ENCODE peak calls at places on chromosomes 12 and 14, in four cellular contexts. M is putamen, Q is NCI-H1105 treated with DMSO at 0.1 percent for 48 hours, P is AML-193. E is an unnamed sample.

GRCh38 chr12:94735985-94736384 is 85.6 kb upstream of the TMCC3 start:
- DNase-seq in P (no peak), M (no peak), Q (no peak), E (no peak)

GRCh38 chr12:93387780-93388179 is 10.1 kb downstream of the NUDT4 start:
- DNase-seq in M (no peak), P (no peak), Q (no peak), E (no peak)

GRCh38 chr14:90496379-90496778 is 99.5 kb downstream of the CALM1 start:
- DNase-seq in M (no peak), P (no peak), Q (no peak), E (no peak)

GRCh38 chr12:79673334-79673733 is 17.4 kb downstream of the PAWR start:
- DNase-seq in M (no peak), P (no peak), Q (no peak), E (no peak)

GRCh38 chr12:116284401-116284800 is 6.9 kb upstream of the MED13L start:
- DNase-seq in Q (no peak), P (peak; percentile 97), M (no peak), E (no peak)

GRCh38 chr12:29743801-29744200 is 39.9 kb downstream of the TMTC1 start:
- DNase-seq in Q (no peak), P (no peak), M (no peak), E (no peak)

GRCh38 chr12:132635076-132635955 is 16.7 kb downstream of the P2RX2 start:
- DNase-seq in M (no peak), P (no peak), Q (no peak), E (no peak)

GRCh38 chr14:23866269-23866668 is 87.3 kb upstream of the DHRS4 start:
- DNase-seq in P (no peak), M (no peak), Q (no peak), E (no peak)

GRCh38 chr14:80356413-80356812 is 145.1 kb upstream of the DIO2 start:
- DNase-seq in P (no peak), M (no peak), Q (peak; percentile 18), E (peak; percentile 66)

GRCh38 chr12:80593766-80594165 is 113.7 kb upstream of the MYF6 start:
- DNase-seq in Q (no peak), M (no peak), P (no peak), E (no peak)

GRCh38 chr12:124394462-124395128 is 99.7 kb downstream of the RFLNA start:
- DNase-seq in M (no peak), Q (no peak), P (no peak), E (no peak)

GRCh38 chr14:21771671-21772070 is 98.1 kb upstream of the OR4E1 start:
- DNase-seq in P (no peak), Q (no peak), M (no peak), E (no peak)

GRCh38 chr14:50425816-50426215 is 29.1 kb upstream of the CDKL1 start:
- DNase-seq in Q (no peak), M (peak; percentile 20), P (peak; percentile 32), E (no peak)

GRCh38 chr14:75515631-75515999 is 6.7 kb upstream of the BATF start:
- DNase-seq in Q (no peak), M (no peak), P (peak; percentile 64), E (no peak)

GRCh38 chr12:67517181-67517887 is 131.2 kb upstream of the DYRK2 start:
- DNase-seq in Q (peak; percentile 14), P (no peak), M (no peak), E (no peak)

GRCh38 chr14:104554608-104555401 is 24.8 kb upstream of the C14orf180 start:
- DNase-seq in P (no peak), Q (no peak), M (no peak), E (no peak)

GRCh38 chr14:57068511-57068910 is 200.2 kb downstream of the EXOC5 start:
- DNase-seq in M (no peak), Q (no peak), P (no peak), E (no peak)

GRCh38 chr14:23577710-23578392 is 739 bp downstream of the JPH4 start:
- DNase-seq in Q (no peak), M (no peak), P (no peak), E (no peak)

GRCh38 chr14:78164226-78164853 is 5.8 kb upstream of the NRXN3 start:
- DNase-seq in M (no peak), Q (peak; percentile 10), P (no peak), E (peak; percentile 20)

GRCh38 chr14:55327179-55327578 is 56.0 kb downstream of the FBXO34 start:
- DNase-seq in M (no peak), Q (no peak), P (no peak), E (no peak)

GRCh38 chr12:117853600-117853999 is 115.2 kb downstream of the KSR2 start:
- DNase-seq in Q (no peak), M (no peak), P (no peak), E (no peak)

GRCh38 chr12:12008931-12009611 is 61.7 kb upstream of the BCL2L14 start:
- DNase-seq in P (peak; percentile 64), Q (peak; percentile 83), M (no peak), E (peak; percentile 81)

GRCh38 chr14:61503167-61503801 is 181.9 kb downstream of the PRKCH start:
- DNase-seq in P (no peak), M (no peak), Q (no peak), E (no peak)

GRCh38 chr14:94994245-94994644 is 163.1 kb downstream of the DICER1 start:
- DNase-seq in Q (no peak), M (no peak), P (no peak), E (no peak)

GRCh38 chr14:76768201-76768656 is 7.0 kb downstream of the VASH1 start:
- DNase-seq in P (peak; percentile 90), M (peak; percentile 63), Q (no peak), E (no peak)

GRCh38 chr14:90616881-90617280 is 199.3 kb downstream of the TTC7B start:
- DNase-seq in M (no peak), P (no peak), Q (no peak), E (no peak)

E was measured in NCI-H1417.